ENCODE peak calls at places on chromosome 13, in four cellular contexts. One of them, this sample, is unnamed.

GRCh38 chr13:106814389-106814903 is 246.5 kb upstream of the ARGLU1 start:
- DNase-seq in heart right ventricle: no peak
- DNase-seq in thoracic aorta: no peak
- DNase-seq in retinal pigment epithelial cell: no peak
- DNase-seq in this sample: no peak

GRCh38 chr13:22793598-22794134 is 387.1 kb upstream of the SGCG start:
- DNase-seq in heart right ventricle: no peak
- DNase-seq in thoracic aorta: no peak
- DNase-seq in retinal pigment epithelial cell: no peak
- DNase-seq in this sample: no peak

GRCh38 chr13:25095862-25096453 is at the start of gene PABPC3:
- DNase-seq in heart right ventricle: no peak
- DNase-seq in thoracic aorta: no peak
- DNase-seq in retinal pigment epithelial cell: no peak
- DNase-seq in this sample: no peak

GRCh38 chr13:23644527-23644926 is 74.3 kb downstream of the TNFRSF19 start:
- DNase-seq in heart right ventricle: no peak
- DNase-seq in thoracic aorta: no peak
- DNase-seq in retinal pigment epithelial cell: no peak
- DNase-seq in this sample: no peak

GRCh38 chr13:41418027-41418426 is 39.3 kb upstream of the RGCC start:
- DNase-seq in heart right ventricle: no peak
- DNase-seq in thoracic aorta: no peak
- DNase-seq in retinal pigment epithelial cell: no peak
- DNase-seq in this sample: peak

GRCh38 chr13:98482476-98483444 is 94.1 kb downstream of the STK24 start:
- DNase-seq in heart right ventricle: peak
- DNase-seq in thoracic aorta: no peak
- DNase-seq in retinal pigment epithelial cell: peak
- DNase-seq in this sample: peak

GRCh38 chr13:58059624-58060023 is 428.1 kb downstream of the PCDH17 start:
- DNase-seq in heart right ventricle: no peak
- DNase-seq in thoracic aorta: no peak
- DNase-seq in retinal pigment epithelial cell: peak
- DNase-seq in this sample: no peak

GRCh38 chr13:98751397-98752110 is 918 bp downstream of the SLC15A1 start:
- DNase-seq in heart right ventricle: no peak
- DNase-seq in thoracic aorta: no peak
- DNase-seq in retinal pigment epithelial cell: no peak
- DNase-seq in this sample: no peak

GRCh38 chr13:92122454-92122853 is 724.0 kb downstream of the GPC5 start:
- DNase-seq in heart right ventricle: no peak
- DNase-seq in thoracic aorta: no peak
- DNase-seq in retinal pigment epithelial cell: no peak
- DNase-seq in this sample: no peak

DNA sequence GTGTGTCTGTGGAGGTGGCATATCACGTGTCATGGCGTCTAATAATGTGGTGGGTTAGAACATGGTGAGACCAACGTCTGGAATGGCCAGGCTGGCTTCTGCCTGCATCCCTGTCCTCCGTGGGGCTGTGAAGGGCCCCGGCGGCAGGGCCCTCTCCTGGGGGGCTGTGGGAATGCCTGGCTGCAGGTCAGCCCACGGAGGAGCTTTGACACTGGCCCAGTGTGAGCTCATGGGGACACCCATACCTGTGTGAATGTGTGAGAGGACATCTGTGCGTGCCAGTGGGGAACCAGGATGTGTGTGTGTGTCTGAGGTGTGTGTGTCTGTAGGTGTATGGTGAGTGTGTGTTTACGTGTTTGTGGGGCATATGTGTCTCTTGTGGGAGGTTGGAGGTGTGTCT is 300.1 kb downstream of the TEX29 start:
- DNase-seq in heart right ventricle: no peak
- DNase-seq in thoracic aorta: no peak
- DNase-seq in retinal pigment epithelial cell: no peak
- DNase-seq in this sample: no peak
- H3K4me3 ChIP-seq in heart right ventricle: no peak
- H3K4me3 ChIP-seq in thoracic aorta: no peak
- H3K4me3 ChIP-seq in retinal pigment epithelial cell: no peak
- H3K4me3 ChIP-seq in this sample: no peak

DNA sequence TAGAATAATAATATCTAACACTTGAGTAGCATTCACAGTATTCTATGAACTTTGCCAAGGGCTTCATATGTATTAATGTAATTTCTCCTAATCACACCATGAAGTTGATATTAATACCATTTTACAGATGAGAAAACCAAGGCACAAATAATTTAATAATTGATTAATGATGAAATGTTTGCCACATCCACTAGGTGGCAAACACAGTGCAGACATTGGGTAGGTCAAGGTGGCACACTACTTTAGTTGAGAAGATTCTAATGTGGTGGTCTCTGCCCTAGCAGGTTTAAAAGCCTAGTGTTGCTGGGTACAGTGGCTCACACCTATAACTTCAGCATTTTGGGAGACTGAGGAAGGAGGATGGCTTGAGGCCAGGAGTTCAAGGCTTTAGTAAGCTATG is 412.4 kb downstream of the SUCLA2 start:
- DNase-seq in heart right ventricle: no peak
- DNase-seq in thoracic aorta: no peak
- DNase-seq in retinal pigment epithelial cell: no peak
- DNase-seq in this sample: no peak
- TF ChIP-seq CTCF in heart right ventricle: no peak
- TF ChIP-seq CTCF in thoracic aorta: no peak
- TF ChIP-seq CTCF in retinal pigment epithelial cell: no peak
- TF ChIP-seq CTCF in this sample: no peak

GRCh38 chr13:102395174-102395573 is 6.7 kb downstream of the FGF14 start:
- DNase-seq in heart right ventricle: no peak
- DNase-seq in thoracic aorta: no peak
- DNase-seq in retinal pigment epithelial cell: no peak
- DNase-seq in this sample: no peak
- H3K4me3 ChIP-seq in heart right ventricle: peak
- H3K4me3 ChIP-seq in thoracic aorta: peak
- H3K4me3 ChIP-seq in retinal pigment epithelial cell: peak
- H3K4me3 ChIP-seq in this sample: peak

GRCh38 chr13:113209336-113209879 is at the start of gene CUL4A:
- DNase-seq in heart right ventricle: peak
- DNase-seq in thoracic aorta: no peak
- DNase-seq in retinal pigment epithelial cell: no peak
- DNase-seq in this sample: no peak

GRCh38 chr13:113210834-113211233 is 1.4 kb downstream of the CUL4A start:
- DNase-seq in heart right ventricle: no peak
- DNase-seq in thoracic aorta: no peak
- DNase-seq in retinal pigment epithelial cell: no peak
- DNase-seq in this sample: no peak

GRCh38 chr13:113208424-113209335 is at the start of gene PCID2:
- DNase-seq in heart right ventricle: peak
- DNase-seq in thoracic aorta: peak
- DNase-seq in retinal pigment epithelial cell: peak
- DNase-seq in this sample: peak

GRCh38 chr13:113209880-113210421 is 538 bp downstream of the CUL4A start:
- DNase-seq in heart right ventricle: no peak
- DNase-seq in thoracic aorta: no peak
- DNase-seq in retinal pigment epithelial cell: peak
- DNase-seq in this sample: no peak

GRCh38 chr13:113211774-113212173 is 2.4 kb downstream of the CUL4A start:
- DNase-seq in heart right ventricle: no peak
- DNase-seq in thoracic aorta: no peak
- DNase-seq in retinal pigment epithelial cell: no peak
- DNase-seq in this sample: no peak
- TF ChIP-seq CTCF in heart right ventricle: no peak
- TF ChIP-seq CTCF in thoracic aorta: no peak
- TF ChIP-seq CTCF in retinal pigment epithelial cell: peak
- TF ChIP-seq CTCF in this sample: no peak

DNA sequence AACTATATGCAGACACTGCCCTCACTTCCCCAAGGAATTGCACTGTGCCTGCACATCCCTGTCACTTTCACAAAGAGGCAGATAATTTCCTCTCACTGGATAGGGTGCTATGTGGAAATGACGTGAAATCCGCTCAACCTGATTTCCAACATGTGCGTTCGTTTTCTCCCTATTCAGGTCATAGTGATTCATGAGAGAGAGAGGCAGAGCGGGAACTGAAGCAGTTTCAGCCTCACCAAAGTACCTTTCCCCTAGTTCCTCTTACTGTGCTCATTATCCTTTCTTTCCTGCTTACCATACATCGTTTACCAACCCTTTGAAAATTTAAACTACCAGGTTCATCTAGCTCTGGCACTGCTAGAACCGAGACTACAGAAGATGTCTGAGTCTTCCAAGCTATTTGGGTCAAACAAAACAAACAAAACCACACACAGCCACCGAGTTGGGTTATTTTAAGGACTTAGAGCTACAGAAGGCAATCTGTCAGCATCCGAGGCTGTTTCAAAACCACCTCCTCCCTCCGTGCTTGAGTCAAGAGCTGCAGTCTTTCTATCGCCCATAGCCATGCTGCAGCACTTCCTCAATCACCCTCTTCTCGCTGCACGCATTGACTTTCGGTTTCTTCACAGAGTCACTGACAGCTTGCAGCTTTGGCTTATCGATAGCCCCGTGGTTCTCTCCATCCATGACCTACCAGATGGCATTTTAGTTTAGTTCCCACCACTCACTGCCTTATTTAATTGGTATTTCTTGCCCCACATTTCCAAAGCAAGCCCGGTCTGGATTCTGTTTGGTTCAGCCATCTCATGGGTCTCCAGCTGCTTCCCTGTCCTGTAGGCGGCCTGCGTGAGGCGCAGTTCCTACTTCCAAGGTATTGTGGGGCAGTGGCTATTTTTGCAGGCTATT is 1395.8 kb downstream of the EFNB2 start:
- DNase-seq in heart right ventricle: peak
- DNase-seq in thoracic aorta: no peak
- DNase-seq in retinal pigment epithelial cell: no peak
- DNase-seq in this sample: no peak
- H3K4me3 ChIP-seq in heart right ventricle: no peak
- H3K4me3 ChIP-seq in thoracic aorta: peak
- H3K4me3 ChIP-seq in retinal pigment epithelial cell: no peak
- H3K4me3 ChIP-seq in this sample: no peak

DNA sequence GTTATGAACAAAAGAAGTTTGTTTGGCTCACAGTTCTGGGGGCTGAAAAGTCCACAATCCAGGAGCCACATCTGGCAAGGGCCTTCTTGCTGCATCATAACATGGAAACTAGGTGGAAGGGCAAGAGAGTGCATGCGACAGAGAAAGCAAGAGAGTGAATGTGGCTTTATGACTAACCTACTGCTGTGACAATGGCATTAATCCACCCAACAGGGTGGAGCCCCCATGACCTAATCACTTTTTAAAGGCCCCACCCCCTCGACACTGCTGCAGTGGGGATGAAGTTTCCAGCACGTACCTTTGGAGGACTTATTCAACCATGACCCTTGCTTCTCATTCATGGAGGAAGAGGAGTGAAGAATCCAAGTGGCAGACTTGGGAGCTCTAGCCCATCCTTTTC is 30.0 kb upstream of the RFXAP start:
- DNase-seq in heart right ventricle: no peak
- DNase-seq in thoracic aorta: no peak
- DNase-seq in retinal pigment epithelial cell: no peak
- DNase-seq in this sample: no peak
- TF ChIP-seq CTCF in heart right ventricle: no peak
- TF ChIP-seq CTCF in thoracic aorta: no peak
- TF ChIP-seq CTCF in retinal pigment epithelial cell: no peak
- TF ChIP-seq CTCF in this sample: no peak

GRCh38 chr13:109870281-109871017 is 84.1 kb upstream of the IRS2 start:
- DNase-seq in heart right ventricle: no peak
- DNase-seq in thoracic aorta: no peak
- DNase-seq in retinal pigment epithelial cell: no peak
- DNase-seq in this sample: no peak

GRCh38 chr13:109868583-109869311 is 82.4 kb upstream of the IRS2 start:
- DNase-seq in heart right ventricle: no peak
- DNase-seq in thoracic aorta: no peak
- DNase-seq in retinal pigment epithelial cell: no peak
- DNase-seq in this sample: no peak

GRCh38 chr13:109867766-109868165 is 81.4 kb upstream of the IRS2 start:
- DNase-seq in heart right ventricle: no peak
- DNase-seq in thoracic aorta: no peak
- DNase-seq in retinal pigment epithelial cell: no peak
- DNase-seq in this sample: no peak

GRCh38 chr13:109871018-109871370 is 84.6 kb upstream of the IRS2 start:
- DNase-seq in heart right ventricle: no peak
- DNase-seq in thoracic aorta: no peak
- DNase-seq in retinal pigment epithelial cell: no peak
- DNase-seq in this sample: no peak

GRCh38 chr13:109869312-109870237 is 83.2 kb upstream of the IRS2 start:
- DNase-seq in heart right ventricle: peak
- DNase-seq in thoracic aorta: peak
- DNase-seq in retinal pigment epithelial cell: no peak
- DNase-seq in this sample: no peak
- H3K4me3 ChIP-seq in heart right ventricle: no peak
- H3K4me3 ChIP-seq in thoracic aorta: peak
- H3K4me3 ChIP-seq in retinal pigment epithelial cell: peak
- H3K4me3 ChIP-seq in this sample: peak

DNA sequence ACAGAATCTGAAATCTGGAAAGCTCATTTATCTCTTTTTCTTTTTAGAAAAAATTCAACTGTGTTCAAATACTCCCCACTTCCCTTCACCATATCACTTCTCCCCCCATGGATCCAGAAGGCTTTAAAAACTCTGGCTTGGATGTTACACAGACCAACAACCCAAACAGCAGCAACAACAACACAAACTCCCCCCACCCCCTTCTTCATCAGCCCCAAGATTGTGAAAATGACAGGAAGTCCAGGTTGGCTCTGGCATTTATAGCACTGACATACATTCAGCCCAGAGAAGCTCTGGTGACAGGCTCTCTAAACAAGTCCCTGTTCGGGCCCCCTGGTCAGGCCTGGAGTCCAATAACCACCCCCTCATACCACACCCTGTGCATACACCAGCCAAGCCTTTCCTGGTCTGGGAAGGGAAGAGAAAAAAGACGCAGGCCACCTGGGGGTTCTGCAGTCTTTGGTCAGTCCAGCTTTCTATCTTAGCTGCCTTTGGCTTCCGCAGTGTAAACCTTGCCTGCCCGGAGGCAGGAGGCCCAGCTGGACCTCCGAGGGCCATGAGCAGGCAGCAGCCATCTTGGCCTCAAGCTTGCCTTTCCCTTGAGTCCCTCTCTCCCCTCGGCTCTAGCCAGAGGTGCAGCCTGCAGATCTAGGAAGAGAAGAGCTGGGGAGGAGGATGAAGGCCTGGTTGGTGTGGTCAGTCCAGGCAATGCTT is 6.8 kb downstream of the CDX2 start:
- DNase-seq in heart right ventricle: no peak
- DNase-seq in thoracic aorta: no peak
- DNase-seq in retinal pigment epithelial cell: no peak
- DNase-seq in this sample: no peak
- TF ChIP-seq CTCF in heart right ventricle: no peak
- TF ChIP-seq CTCF in thoracic aorta: no peak
- TF ChIP-seq CTCF in retinal pigment epithelial cell: no peak
- TF ChIP-seq CTCF in this sample: no peak

This sample was measured in astrocyte of the cerebellum.